ENCODE peak calls at places on chromosome 2, in ten cellular contexts. C is cardiac septum; O is CD4-positive, CD25-positive, alpha-beta regulatory T cell; D is GM13977; P is C1 segment of cervical spinal cord; Z is activated CD4-positive, alpha-beta T cell treated with anti-CD3 and anti-CD28 coated beads for 1 hour; X is naive thymus-derived CD4-positive, alpha-beta T cell; V is activated naive CD4-positive, alpha-beta T cell; H is endothelial cell; Y is NCI-H1048. N is an unnamed sample.

GRCh38 chr2:70553334-70553583 is 367 bp downstream of the TGFA start:
- DNase-seq in P (peak), V (no peak), X (peak), H (peak), O (peak), Y (no peak), D (no peak), Z (no peak), C (no peak), N (no peak)

GRCh38 chr2:121608367-121608766 is 40.9 kb downstream of the CLASP1 start:
- DNase-seq in C (no peak), D (no peak), O (no peak), P (no peak), X (no peak), V (no peak), Y (no peak), Z (no peak), H (no peak), N (no peak)

GRCh38 chr2:240967681-240968621 is 30.5 kb upstream of the SNED1 start:
- DNase-seq in V (no peak), P (no peak), D (no peak), X (no peak), C (peak), O (no peak), Y (no peak), Z (no peak), H (no peak), N (no peak)

GRCh38 chr2:29130295-29130694 is 15.1 kb downstream of the CLIP4 start:
- DNase-seq in D (no peak), Y (no peak), C (no peak), Z (no peak), X (no peak), V (no peak), H (no peak), O (peak), P (no peak), N (no peak)

GRCh38 chr2:121094845-121095244 is 190.2 kb downstream of the TFCP2L1 start:
- DNase-seq in C (no peak), X (no peak), Y (no peak), V (no peak), D (no peak), Z (no peak), P (no peak), H (no peak), O (no peak), N (no peak)

GRCh38 chr2:68653034-68653433 is 9.7 kb downstream of the PROKR1 start:
- DNase-seq in P (no peak), Z (no peak), V (no peak), H (no peak), X (no peak), D (no peak), Y (no peak), O (no peak), C (no peak), N (no peak)

GRCh38 chr2:150023044-150023443 is 435.5 kb upstream of the MMADHC start:
- DNase-seq in P (no peak), C (no peak), Z (no peak), H (no peak), X (no peak), V (no peak), Y (no peak), D (no peak), O (peak), N (no peak)

GRCh38 chr2:33216508-33217182 is 259.8 kb upstream of the RASGRP3 start:
- DNase-seq in C (peak), H (no peak), P (peak), D (no peak), O (no peak), X (no peak), Y (no peak), V (no peak), Z (no peak), N (no peak)

GRCh38 chr2:73987109-73987947 is 2.6 kb downstream of the TET3 start:
- DNase-seq in C (no peak), D (no peak), X (no peak), Z (no peak), O (peak), Y (no peak), P (peak), V (no peak), H (no peak), N (no peak)

GRCh38 chr2:39158351-39158750 is 37.5 kb upstream of the SOS1 start:
- DNase-seq in X (no peak), D (no peak), H (no peak), Y (no peak), C (no peak), Z (no peak), V (no peak), O (no peak), P (no peak), N (no peak)

GRCh38 chr2:172427990-172428840 is 829 bp downstream of the ITGA6 start:
- DNase-seq in V (peak), C (peak), Z (peak), H (peak), D (no peak), O (peak), Y (no peak), X (peak), P (peak), N (no peak)